ENCODE peak calls at places on chromosomes 6 and 20, in six cellular contexts. One of them, this sample, is unnamed.

GRCh38 chr20:2815242-2815900 is 584 bp downstream of the C20orf141 start:
- DNase-seq in IMR-90: no peak
- DNase-seq in H1: no peak
- DNase-seq in neuronal stem cell: no peak
- DNase-seq in H9: no peak
- DNase-seq in mesenchymal stem cell: no peak
- DNase-seq in this sample: no peak

GRCh38 chr6:151241853-151242252 is 2.1 kb downstream of the AKAP12 start:
- DNase-seq in IMR-90: no peak
- DNase-seq in H1: no peak
- DNase-seq in neuronal stem cell: no peak
- DNase-seq in H9: no peak
- DNase-seq in mesenchymal stem cell: no peak
- DNase-seq in this sample: no peak

GRCh38 chr6:122180132-122180531 is 219.3 kb upstream of the HSF2 start:
- DNase-seq in IMR-90: peak; percentile 13
- DNase-seq in H1: no peak
- DNase-seq in neuronal stem cell: no peak
- DNase-seq in H9: no peak
- DNase-seq in mesenchymal stem cell: peak; percentile 8
- DNase-seq in this sample: no peak

GRCh38 chr6:69145062-69145461 is 510.0 kb downstream of the ADGRB3 start:
- DNase-seq in IMR-90: no peak
- DNase-seq in H1: no peak
- DNase-seq in neuronal stem cell: no peak
- DNase-seq in H9: no peak
- DNase-seq in mesenchymal stem cell: no peak
- DNase-seq in this sample: no peak

GRCh38 chr6:139423037-139423698 is 48.7 kb upstream of the CITED2 start:
- DNase-seq in IMR-90: no peak
- DNase-seq in H1: no peak
- DNase-seq in neuronal stem cell: no peak
- DNase-seq in H9: no peak
- DNase-seq in mesenchymal stem cell: no peak
- DNase-seq in this sample: no peak

GRCh38 chr6:140980265-140980887 is 1152.3 kb upstream of the GJE1 start:
- DNase-seq in IMR-90: peak; percentile 15
- DNase-seq in H1: no peak
- DNase-seq in neuronal stem cell: no peak
- DNase-seq in H9: no peak
- DNase-seq in mesenchymal stem cell: peak; percentile 14
- DNase-seq in this sample: no peak

GRCh38 chr6:388202-388903 is 3.2 kb upstream of the IRF4 start:
- DNase-seq in IMR-90: no peak
- DNase-seq in H1: no peak
- DNase-seq in neuronal stem cell: no peak
- DNase-seq in H9: no peak
- DNase-seq in mesenchymal stem cell: no peak
- DNase-seq in this sample: no peak

GRCh38 chr6:167704396-167704801 is 122.3 kb upstream of the AFDN start:
- DNase-seq in IMR-90: no peak
- DNase-seq in H1: no peak
- DNase-seq in neuronal stem cell: no peak
- DNase-seq in H9: peak; percentile 20
- DNase-seq in mesenchymal stem cell: no peak
- DNase-seq in this sample: no peak

GRCh38 chr6:20370393-20370792 is 31.3 kb upstream of the E2F3 start:
- DNase-seq in IMR-90: no peak
- DNase-seq in H1: no peak
- DNase-seq in neuronal stem cell: no peak
- DNase-seq in H9: no peak
- DNase-seq in mesenchymal stem cell: no peak
- DNase-seq in this sample: no peak

GRCh38 chr6:146041282-146041681 is 12.4 kb downstream of the GRM1 start:
- DNase-seq in IMR-90: no peak
- DNase-seq in H1: peak; percentile 39
- DNase-seq in neuronal stem cell: no peak
- DNase-seq in H9: peak; percentile 67
- DNase-seq in mesenchymal stem cell: peak; percentile 18
- DNase-seq in this sample: peak; percentile 34

GRCh38 chr6:45964300-45964699 is 51.4 kb downstream of the CLIC5 start:
- DNase-seq in IMR-90: no peak
- DNase-seq in H1: no peak
- DNase-seq in neuronal stem cell: no peak
- DNase-seq in H9: no peak
- DNase-seq in mesenchymal stem cell: no peak
- DNase-seq in this sample: no peak

GRCh38 chr6:41021832-41022231 is 17.2 kb downstream of the UNC5CL start:
- DNase-seq in IMR-90: peak; percentile 46
- DNase-seq in H1: no peak
- DNase-seq in neuronal stem cell: no peak
- DNase-seq in H9: no peak
- DNase-seq in mesenchymal stem cell: peak; percentile 50
- DNase-seq in this sample: peak; percentile 12

GRCh38 chr20:20547876-20548266 is 164.6 kb downstream of the RALGAPA2 start:
- DNase-seq in IMR-90: no peak
- DNase-seq in H1: no peak
- DNase-seq in neuronal stem cell: no peak
- DNase-seq in H9: no peak
- DNase-seq in mesenchymal stem cell: no peak
- DNase-seq in this sample: no peak

GRCh38 chr20:36084356-36084755 is 70.2 kb upstream of the EPB41L1 start:
- DNase-seq in IMR-90: no peak
- DNase-seq in H1: no peak
- DNase-seq in neuronal stem cell: no peak
- DNase-seq in H9: no peak
- DNase-seq in mesenchymal stem cell: no peak
- DNase-seq in this sample: no peak

DNA sequence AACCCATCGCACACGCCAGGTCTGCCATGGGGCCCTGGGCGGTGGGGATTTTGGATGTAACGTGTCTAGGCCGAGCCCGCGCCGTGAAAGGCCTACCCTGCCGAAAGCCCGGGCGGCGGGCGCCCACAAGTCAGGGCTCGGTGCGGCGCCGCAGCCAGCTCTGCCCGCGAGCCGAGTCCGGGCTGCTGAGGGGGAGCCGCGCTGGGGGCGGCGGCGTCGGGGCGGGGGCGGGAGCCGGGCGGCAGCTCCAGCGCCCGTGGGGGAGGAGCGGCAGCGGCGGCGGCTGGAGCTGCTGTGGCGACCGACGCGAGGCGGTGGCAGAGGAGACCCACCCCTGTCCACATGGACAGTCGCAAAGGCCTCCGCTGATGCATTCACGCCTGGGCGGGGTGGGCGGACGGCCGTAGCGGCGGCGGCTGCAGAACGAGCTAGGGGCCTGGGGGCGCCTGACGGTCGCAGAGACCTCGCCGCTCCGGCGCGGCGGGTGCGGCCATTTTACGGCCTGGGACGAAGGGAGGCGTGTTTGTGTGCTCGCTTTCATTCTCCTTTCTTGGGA is at the start of gene SENP6:
- DNase-seq in IMR-90: peak; percentile 70
- DNase-seq in H1: no peak
- DNase-seq in neuronal stem cell: peak; percentile 82
- DNase-seq in H9: peak; percentile 74
- DNase-seq in mesenchymal stem cell: peak; percentile 87
- DNase-seq in this sample: peak; percentile 80
- H3K14ac ChIP-seq in IMR-90: peak within 1 kb of the TSS; percentile 99
- H3K14ac ChIP-seq in H1: no peak within 1 kb of the TSS
- H3K14ac ChIP-seq in neuronal stem cell: peak within 1 kb of the TSS; percentile 100
- H3K14ac ChIP-seq in H9: peak within 1 kb of the TSS; percentile 100
- H3K14ac ChIP-seq in mesenchymal stem cell: peak within 1 kb of the TSS; percentile 97
- H3K14ac ChIP-seq in this sample: peak within 1 kb of the TSS; percentile 95

DNA sequence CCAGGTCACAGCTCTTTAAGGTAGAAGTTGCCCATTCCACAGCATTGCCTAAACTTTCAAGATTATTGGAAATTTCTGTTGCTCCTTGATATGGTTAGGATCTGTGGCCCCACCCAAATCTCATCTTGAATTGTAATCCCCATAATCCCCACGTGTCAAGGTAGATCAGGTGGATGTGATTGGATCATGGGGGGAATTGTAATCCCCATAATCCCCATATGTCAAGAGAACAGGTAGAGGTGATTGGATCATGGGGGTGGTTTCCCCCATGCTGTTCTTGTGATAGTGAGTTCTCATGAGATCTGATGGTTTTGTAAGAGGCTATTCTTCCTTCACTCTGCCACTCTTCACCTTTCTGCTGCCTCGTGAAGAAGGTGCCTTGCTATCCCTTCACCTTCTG is 327.4 kb upstream of the MAP3K7 start:
- DNase-seq in IMR-90: no peak
- DNase-seq in H1: no peak
- DNase-seq in neuronal stem cell: no peak
- DNase-seq in H9: no peak
- DNase-seq in mesenchymal stem cell: no peak
- DNase-seq in this sample: no peak
- H3K14ac ChIP-seq in IMR-90: no peak overlapping the region
- H3K14ac ChIP-seq in H1: no peak overlapping the region
- H3K14ac ChIP-seq in neuronal stem cell: no peak overlapping the region
- H3K14ac ChIP-seq in H9: no peak overlapping the region
- H3K14ac ChIP-seq in mesenchymal stem cell: no peak overlapping the region
- H3K14ac ChIP-seq in this sample: no peak overlapping the region

GRCh38 chr6:85114583-85114939 is 335.3 kb upstream of the NT5E start:
- DNase-seq in IMR-90: no peak
- DNase-seq in H1: no peak
- DNase-seq in neuronal stem cell: no peak
- DNase-seq in H9: no peak
- DNase-seq in mesenchymal stem cell: no peak
- DNase-seq in this sample: no peak
- H3K14ac ChIP-seq in IMR-90: no peak overlapping the region
- H3K14ac ChIP-seq in H1: no peak overlapping the region
- H3K14ac ChIP-seq in neuronal stem cell: no peak overlapping the region
- H3K14ac ChIP-seq in H9: no peak overlapping the region
- H3K14ac ChIP-seq in mesenchymal stem cell: no peak overlapping the region
- H3K14ac ChIP-seq in this sample: no peak overlapping the region

GRCh38 chr6:104159045-104159618 is 700.6 kb downstream of the HACE1 start:
- DNase-seq in IMR-90: no peak
- DNase-seq in H1: no peak
- DNase-seq in neuronal stem cell: no peak
- DNase-seq in H9: no peak
- DNase-seq in mesenchymal stem cell: no peak
- DNase-seq in this sample: no peak
- H3K14ac ChIP-seq in IMR-90: no peak overlapping the region
- H3K14ac ChIP-seq in H1: no peak overlapping the region
- H3K14ac ChIP-seq in neuronal stem cell: no peak overlapping the region
- H3K14ac ChIP-seq in H9: no peak overlapping the region
- H3K14ac ChIP-seq in mesenchymal stem cell: no peak overlapping the region
- H3K14ac ChIP-seq in this sample: no peak overlapping the region

DNA sequence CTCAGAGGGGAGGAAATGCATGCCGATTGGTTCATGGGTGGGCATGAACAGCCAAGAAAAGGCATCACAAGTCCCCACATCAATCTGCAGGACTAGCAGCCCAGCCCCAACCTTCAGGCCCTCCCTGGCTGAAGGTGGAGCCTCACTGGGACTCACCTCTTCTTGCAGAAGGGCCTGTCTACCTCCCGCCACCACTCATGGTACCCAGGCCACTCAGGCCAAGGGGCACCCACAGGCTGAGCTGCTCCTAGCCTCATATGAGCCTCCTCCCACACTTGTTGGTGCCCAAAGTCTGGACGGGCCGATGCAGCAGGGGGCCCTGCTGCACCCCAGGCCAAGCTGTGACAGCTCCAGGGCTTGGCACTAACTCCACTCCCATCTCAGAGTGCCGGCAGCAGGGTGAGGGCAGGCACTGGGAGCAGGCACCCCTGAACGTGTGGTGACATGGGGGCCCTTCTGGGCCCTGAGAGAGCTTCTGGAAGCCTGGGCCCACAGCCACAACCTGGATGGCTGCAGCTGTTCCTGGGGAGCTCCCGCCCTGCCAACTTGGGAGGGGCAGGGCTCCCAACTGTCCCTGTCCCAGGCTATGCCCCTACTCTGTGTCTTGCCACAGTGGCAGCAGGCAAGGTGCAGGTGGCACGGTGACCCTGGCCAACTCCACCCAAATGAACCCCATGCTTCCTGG is 13.7 kb upstream of the FUT9 start:
- DNase-seq in IMR-90: no peak
- DNase-seq in H1: no peak
- DNase-seq in neuronal stem cell: no peak
- DNase-seq in H9: no peak
- DNase-seq in mesenchymal stem cell: no peak
- DNase-seq in this sample: no peak
- H3K14ac ChIP-seq in IMR-90: no peak overlapping the region
- H3K14ac ChIP-seq in H1: no peak overlapping the region
- H3K14ac ChIP-seq in neuronal stem cell: peak overlapping the region; percentile 75
- H3K14ac ChIP-seq in H9: no peak overlapping the region
- H3K14ac ChIP-seq in mesenchymal stem cell: no peak overlapping the region
- H3K14ac ChIP-seq in this sample: no peak overlapping the region

DNA sequence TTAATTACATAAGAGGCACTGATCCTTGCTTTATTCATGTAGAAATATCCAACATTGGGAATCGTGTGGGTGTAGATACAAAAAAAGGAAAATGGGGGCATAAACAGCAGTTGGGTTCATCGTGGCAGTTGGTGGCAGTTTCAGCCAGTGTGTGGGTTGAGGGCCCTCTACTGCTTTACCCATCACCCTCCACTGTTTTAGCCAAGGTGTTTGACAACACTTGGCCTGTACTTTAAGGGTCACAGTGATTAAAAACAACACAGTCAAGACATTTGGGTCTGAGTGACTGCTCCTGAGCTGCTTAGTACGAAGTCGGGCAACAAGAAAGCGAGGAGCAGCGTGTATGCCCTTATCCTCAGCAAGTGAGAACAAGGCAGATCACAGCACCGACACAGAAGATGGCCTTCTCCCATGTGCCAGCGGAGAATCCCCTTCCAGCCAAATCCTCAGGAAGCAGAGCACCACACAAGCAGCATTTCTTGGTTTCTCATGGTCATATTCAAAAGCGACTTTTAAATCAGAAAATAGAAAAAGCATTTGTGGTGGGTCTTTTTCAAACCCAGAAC is 23.7 kb downstream of the EIF2S2 start:
- DNase-seq in IMR-90: no peak
- DNase-seq in H1: no peak
- DNase-seq in neuronal stem cell: no peak
- DNase-seq in H9: no peak
- DNase-seq in mesenchymal stem cell: no peak
- DNase-seq in this sample: no peak
- H3K14ac ChIP-seq in IMR-90: no peak overlapping the region
- H3K14ac ChIP-seq in H1: no peak overlapping the region
- H3K14ac ChIP-seq in neuronal stem cell: no peak overlapping the region
- H3K14ac ChIP-seq in H9: no peak overlapping the region
- H3K14ac ChIP-seq in mesenchymal stem cell: no peak overlapping the region
- H3K14ac ChIP-seq in this sample: no peak overlapping the region

This sample was measured in trophoblast cell.